ENCODE peak calls at places on chromosome 15, in four cellular contexts. One of them, this sample, is unnamed.

GRCh38 chr15:26967719-26968269 is 3.2 kb upstream of the GABRG3 start:
- DNase-seq in GM12878: no peak
- DNase-seq in K562: no peak
- DNase-seq in GM12891: no peak
- DNase-seq in this sample: no peak

GRCh38 chr15:34812369-34812768 is 17.0 kb upstream of the ACTC1 start:
- DNase-seq in GM12878: no peak
- DNase-seq in GM12891: no peak
- DNase-seq in K562: no peak
- DNase-seq in this sample: no peak

GRCh38 chr15:85649372-85649771 is 145.4 kb downstream of the KLHL25 start:
- DNase-seq in K562: no peak
- DNase-seq in GM12878: no peak
- DNase-seq in GM12891: no peak
- DNase-seq in this sample: peak; percentile 45

GRCh38 chr15:94602771-94603474 is 371.6 kb downstream of the MCTP2 start:
- DNase-seq in GM12878: no peak
- DNase-seq in GM12891: no peak
- DNase-seq in K562: no peak
- DNase-seq in this sample: no peak

GRCh38 chr15:22930782-22931484 is 49.2 kb downstream of the CYFIP1 start:
- DNase-seq in GM12891: no peak
- DNase-seq in K562: no peak
- DNase-seq in GM12878: no peak
- DNase-seq in this sample: no peak

GRCh38 chr15:25793354-25794050 is 69.6 kb downstream of the ATP10A start:
- DNase-seq in K562: no peak
- DNase-seq in GM12891: peak; percentile 42
- DNase-seq in GM12878: peak; percentile 69
- DNase-seq in this sample: peak; percentile 52

GRCh38 chr15:101126618-101127502 is 125.0 kb downstream of the CHSY1 start:
- DNase-seq in GM12891: no peak
- DNase-seq in K562: no peak
- DNase-seq in GM12878: no peak
- DNase-seq in this sample: no peak

GRCh38 chr15:79923068-79923514 is 26.3 kb upstream of the MTHFS start:
- DNase-seq in GM12891: peak; percentile 74
- DNase-seq in K562: peak; percentile 83
- DNase-seq in GM12878: no peak
- DNase-seq in this sample: peak; percentile 43

GRCh38 chr15:89330119-89330518 is 4.5 kb downstream of the POLG start:
- DNase-seq in GM12891: no peak
- DNase-seq in GM12878: no peak
- DNase-seq in K562: no peak
- DNase-seq in this sample: no peak

GRCh38 chr15:83300826-83301225 is 16.4 kb upstream of the BNC1 start:
- DNase-seq in K562: no peak
- DNase-seq in GM12891: no peak
- DNase-seq in GM12878: no peak
- DNase-seq in this sample: no peak

GRCh38 chr15:93121089-93121488 is 32.1 kb upstream of the RGMA start:
- DNase-seq in K562: no peak
- DNase-seq in GM12878: no peak
- DNase-seq in GM12891: no peak
- DNase-seq in this sample: no peak

GRCh38 chr15:31554261-31554660 is 227.6 kb downstream of the KLF13 start:
- DNase-seq in GM12878: no peak
- DNase-seq in K562: no peak
- DNase-seq in GM12891: no peak
- DNase-seq in this sample: no peak

GRCh38 chr15:62618432-62618831 is 424.1 kb upstream of the TPM1 start:
- DNase-seq in K562: no peak
- DNase-seq in GM12878: no peak
- DNase-seq in GM12891: no peak
- DNase-seq in this sample: no peak

GRCh38 chr15:62083168-62084154 is 16.7 kb downstream of the C2CD4A start:
- DNase-seq in GM12878: no peak
- DNase-seq in GM12891: no peak
- DNase-seq in K562: no peak
- DNase-seq in this sample: no peak

GRCh38 chr15:68209272-68209671 is 4.1 kb upstream of the CALML4 start:
- DNase-seq in GM12878: no peak
- DNase-seq in GM12891: no peak
- DNase-seq in K562: no peak
- DNase-seq in this sample: no peak

GRCh38 chr15:27545494-27546255 is 553.4 kb downstream of the OCA2 start:
- DNase-seq in GM12891: no peak
- DNase-seq in GM12878: no peak
- DNase-seq in K562: peak; percentile 17
- DNase-seq in this sample: no peak

GRCh38 chr15:70200511-70200991 is 102.8 kb upstream of the TLE3 start:
- DNase-seq in GM12891: no peak
- DNase-seq in GM12878: no peak
- DNase-seq in K562: no peak
- DNase-seq in this sample: peak; percentile 18

GRCh38 chr15:77630956-77631789 is 1.5 kb downstream of the LINGO1 start:
- DNase-seq in GM12891: no peak
- DNase-seq in K562: no peak
- DNase-seq in GM12878: no peak
- DNase-seq in this sample: no peak

GRCh38 chr15:39580630-39581500 is at the start of gene THBS1:
- DNase-seq in K562: peak; percentile 59
- DNase-seq in GM12878: no peak
- DNase-seq in GM12891: peak; percentile 19
- DNase-seq in this sample: peak; percentile 8

GRCh38 chr15:75720787-75721461 is 8.3 kb upstream of the CSPG4 start:
- DNase-seq in GM12878: no peak
- DNase-seq in K562: peak; percentile 55
- DNase-seq in GM12891: no peak
- DNase-seq in this sample: no peak

GRCh38 chr15:52171386-52171785 is 19.8 kb downstream of the GNB5 start:
- DNase-seq in GM12891: no peak
- DNase-seq in K562: no peak
- DNase-seq in GM12878: no peak
- DNase-seq in this sample: peak; percentile 33

GRCh38 chr15:37100109-37100873 is at the start of gene MEIS2:
- DNase-seq in GM12878: peak; percentile 37
- DNase-seq in GM12891: peak; percentile 56
- DNase-seq in K562: peak; percentile 94
- DNase-seq in this sample: peak; percentile 69

GRCh38 chr15:70902105-70902504 is 9.5 kb downstream of the LRRC49 start:
- DNase-seq in GM12878: no peak
- DNase-seq in K562: no peak
- DNase-seq in GM12891: no peak
- DNase-seq in this sample: no peak

GRCh38 chr15:32030795-32031194 is 480 bp downstream of the CHRNA7 start:
- DNase-seq in GM12891: no peak
- DNase-seq in K562: no peak
- DNase-seq in GM12878: no peak
- DNase-seq in this sample: no peak

GRCh38 chr15:68349173-68349572 is 71.6 kb downstream of the FEM1B start:
- DNase-seq in GM12891: no peak
- DNase-seq in GM12878: no peak
- DNase-seq in K562: no peak
- DNase-seq in this sample: no peak

GRCh38 chr15:73996939-73997338 is 2.4 kb downstream of the PML start:
- DNase-seq in GM12878: no peak
- DNase-seq in GM12891: no peak
- DNase-seq in K562: no peak
- DNase-seq in this sample: no peak

GRCh38 chr15:73326157-73326556 is 42.6 kb downstream of the HCN4 start:
- DNase-seq in GM12891: no peak
- DNase-seq in GM12878: no peak
- DNase-seq in K562: no peak
- DNase-seq in this sample: no peak

GRCh38 chr15:61794881-61795280 is 265.4 kb downstream of the VPS13C start:
- DNase-seq in K562: no peak
- DNase-seq in GM12878: no peak
- DNase-seq in GM12891: no peak
- DNase-seq in this sample: no peak

GRCh38 chr15:78065284-78065872 is 12.1 kb downstream of the TBC1D2B start:
- DNase-seq in K562: no peak
- DNase-seq in GM12878: no peak
- DNase-seq in GM12891: no peak
- DNase-seq in this sample: peak; percentile 78

GRCh38 chr15:60620707-60621106 is 141.8 kb upstream of the ICE2 start:
- DNase-seq in K562: no peak
- DNase-seq in GM12891: no peak
- DNase-seq in GM12878: no peak
- DNase-seq in this sample: no peak

GRCh38 chr15:74829500-74829899 is 3.1 kb downstream of the CPLX3 start:
- DNase-seq in GM12891: no peak
- DNase-seq in GM12878: no peak
- DNase-seq in K562: no peak
- DNase-seq in this sample: no peak

GRCh38 chr15:48373855-48374421 is 42.7 kb downstream of the DUT start:
- DNase-seq in GM12878: no peak
- DNase-seq in K562: no peak
- DNase-seq in GM12891: no peak
- DNase-seq in this sample: no peak

GRCh38 chr15:87609909-87610308 is 646.6 kb downstream of the NTRK3 start:
- DNase-seq in GM12891: no peak
- DNase-seq in K562: peak; percentile 19
- DNase-seq in GM12878: no peak
- DNase-seq in this sample: no peak
- TF ChIP-seq SPI1 in GM12891: no peak
- TF ChIP-seq SPI1 in K562: no peak
- TF ChIP-seq SPI1 in GM12878: no peak
- TF ChIP-seq SPI1 in this sample: no peak

GRCh38 chr15:57456559-57456958 is 80.3 kb downstream of the CGNL1 start:
- DNase-seq in GM12878: no peak
- DNase-seq in GM12891: no peak
- DNase-seq in K562: no peak
- DNase-seq in this sample: no peak
- TF ChIP-seq POLR2AphosphoS5 in GM12878: no peak
- TF ChIP-seq POLR2AphosphoS5 in GM12891: no peak
- TF ChIP-seq POLR2AphosphoS5 in K562: no peak
- TF ChIP-seq POLR2AphosphoS5 in this sample: no peak

GRCh38 chr15:90872481-90873184 is 4.2 kb downstream of the FURIN start:
- DNase-seq in GM12891: no peak
- DNase-seq in GM12878: no peak
- DNase-seq in K562: peak; percentile 40
- DNase-seq in this sample: no peak
- TF ChIP-seq SPI1 in GM12891: peak; percentile 6
- TF ChIP-seq SPI1 in GM12878: no peak
- TF ChIP-seq SPI1 in K562: peak; percentile 72
- TF ChIP-seq SPI1 in this sample: no peak

DNA sequence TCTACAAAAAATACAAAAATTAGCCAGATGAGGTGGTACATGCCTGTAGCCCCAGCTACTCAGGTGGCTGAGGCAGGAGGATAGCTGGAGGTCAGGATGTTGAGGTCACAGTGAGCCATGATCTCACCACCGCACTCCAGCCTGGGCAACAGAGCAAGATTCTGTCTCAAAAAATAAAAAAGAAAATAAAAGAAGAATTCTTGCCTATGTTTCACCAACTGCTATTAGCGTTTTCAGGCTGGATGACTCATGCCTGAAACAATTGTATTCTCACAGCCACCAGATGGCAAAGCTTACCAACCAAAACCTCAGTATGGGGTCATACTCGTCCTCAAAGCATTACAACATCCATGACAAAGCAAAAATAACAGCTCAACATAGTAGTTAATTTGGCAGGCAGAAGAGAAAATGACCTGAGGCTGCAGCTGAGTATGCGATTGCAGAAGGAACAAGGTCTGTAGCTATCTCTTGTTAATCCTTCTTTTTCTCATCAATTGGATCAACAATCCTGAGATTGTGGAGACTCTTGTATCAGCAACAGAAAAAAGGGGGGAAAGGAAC is 52.2 kb downstream of the TP53BP1 start:
- DNase-seq in GM12891: no peak
- DNase-seq in K562: peak; percentile 49
- DNase-seq in GM12878: peak; percentile 12
- DNase-seq in this sample: peak; percentile 79
- TF ChIP-seq POLR2AphosphoS5 in GM12891: no peak
- TF ChIP-seq POLR2AphosphoS5 in K562: no peak
- TF ChIP-seq POLR2AphosphoS5 in GM12878: no peak
- TF ChIP-seq POLR2AphosphoS5 in this sample: peak; percentile 47

GRCh38 chr15:63973212-63974009 is 72.9 kb downstream of the DAPK2 start:
- DNase-seq in K562: no peak
- DNase-seq in GM12878: no peak
- DNase-seq in GM12891: no peak
- DNase-seq in this sample: no peak
- TF ChIP-seq SPI1 in K562: no peak
- TF ChIP-seq SPI1 in GM12878: no peak
- TF ChIP-seq SPI1 in GM12891: no peak
- TF ChIP-seq SPI1 in this sample: no peak

DNA sequence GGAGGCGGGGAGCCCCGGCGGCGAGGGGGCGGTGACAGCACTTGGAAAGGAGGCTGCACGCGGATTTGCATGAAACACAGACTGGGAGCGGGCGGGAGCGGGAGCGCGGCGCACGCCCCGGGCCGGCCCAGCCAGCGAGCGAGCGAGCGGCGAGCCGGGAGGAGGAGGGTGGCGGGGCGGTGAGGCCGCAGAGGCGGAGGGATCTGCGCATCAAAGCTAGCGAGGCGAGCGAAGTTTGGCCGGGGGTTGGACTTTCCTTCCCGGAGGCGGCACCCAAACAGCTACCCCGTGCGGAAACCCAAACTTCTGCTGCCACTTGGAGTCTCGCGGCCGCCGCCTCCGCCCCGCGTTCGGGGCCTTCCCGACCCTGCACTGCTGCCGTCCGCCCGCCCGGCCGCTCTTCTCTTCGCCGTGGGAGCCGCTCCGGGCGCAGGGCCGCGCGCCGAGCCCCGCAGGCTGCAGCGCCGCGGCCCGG is at the start of gene SMAD3:
- DNase-seq in GM12878: no peak
- DNase-seq in GM12891: peak; percentile 78
- DNase-seq in K562: no peak
- DNase-seq in this sample: peak; percentile 84
- TF ChIP-seq POLR2AphosphoS5 in GM12878: peak; percentile 83
- TF ChIP-seq POLR2AphosphoS5 in GM12891: peak; percentile 84
- TF ChIP-seq POLR2AphosphoS5 in K562: peak; percentile 53
- TF ChIP-seq POLR2AphosphoS5 in this sample: peak; percentile 56

DNA sequence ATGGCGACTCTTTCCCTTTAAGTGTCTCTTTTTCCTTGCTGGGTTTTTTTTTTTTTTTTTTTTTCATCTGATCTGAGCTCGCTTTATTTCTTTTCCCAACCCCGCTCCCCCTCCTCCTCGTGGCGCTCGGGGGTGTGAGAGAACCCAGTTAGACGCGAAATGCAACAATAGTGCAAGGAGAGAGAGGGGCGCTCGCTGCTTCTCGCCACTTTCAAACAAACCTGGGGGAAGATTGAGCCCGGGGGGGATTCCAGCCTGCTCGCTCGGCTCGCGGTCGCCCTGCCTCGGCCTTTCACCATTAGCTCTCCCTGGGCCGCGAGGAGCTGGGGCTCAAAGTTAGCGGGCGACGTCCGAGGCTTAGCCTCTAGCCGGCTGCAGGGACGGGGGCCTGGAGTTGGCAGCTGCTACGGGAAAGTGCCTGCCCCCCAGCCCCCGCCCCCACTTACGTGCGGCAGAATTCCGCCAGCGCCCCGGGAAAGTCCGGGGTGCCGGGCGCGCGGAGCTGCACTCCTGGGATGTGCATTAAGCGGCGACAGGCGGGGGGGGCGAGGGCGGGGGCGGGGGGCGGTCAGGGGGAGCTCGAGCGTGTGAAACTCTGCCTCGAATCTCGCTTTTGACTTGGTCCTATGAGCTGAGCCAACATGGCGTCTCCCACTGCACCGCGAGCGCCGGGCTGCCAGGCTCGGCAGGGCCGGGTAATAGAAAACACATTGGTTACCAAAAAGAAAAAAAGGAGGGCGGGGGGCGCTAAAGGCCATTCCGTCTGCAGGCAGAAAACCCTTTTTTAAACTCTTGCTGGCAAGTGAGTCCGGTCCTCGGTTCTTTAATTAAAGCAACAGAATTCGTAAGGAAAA is 10.3 kb downstream of the NR2F2 start:
- DNase-seq in GM12891: no peak
- DNase-seq in GM12878: no peak
- DNase-seq in K562: no peak
- DNase-seq in this sample: no peak
- TF ChIP-seq SPI1 in GM12891: no peak
- TF ChIP-seq SPI1 in GM12878: no peak
- TF ChIP-seq SPI1 in K562: no peak
- TF ChIP-seq SPI1 in this sample: no peak